ENCODE peak calls at places on chromosomes 5 and 9, in four cellular contexts. One of them, this sample, is unnamed.
A peak's percentile ranks its signal among the peaks of the same experiment; 100 is the strongest.

GRCh38 chr9:100087218-100087617 is 11.6 kb downstream of the ERP44 start:
- DNase-seq in activated T-helper 1 cell treated with anti-CD3 and anti-CD28 coated beads, Interleukin-12 subunit alpha, Interleukin-12 subunit beta, Interleukin-2, Interleukin-4 antibody, amounts not matched to agents 30 ng/mL and 10 ng/mL and 1 ng/mL, durations not matched to agents 14 hours and 24 hours and 36 hours: no peak
- DNase-seq in brain microvascular endothelial cell: peak; percentile 79
- DNase-seq in A673: no peak
- DNase-seq in this sample: no peak

GRCh38 chr5:54753034-54753433 is 232.4 kb downstream of the ESM1 start:
- DNase-seq in activated T-helper 1 cell treated with anti-CD3 and anti-CD28 coated beads, Interleukin-12 subunit alpha, Interleukin-12 subunit beta, Interleukin-2, Interleukin-4 antibody, amounts not matched to agents 30 ng/mL and 10 ng/mL and 1 ng/mL, durations not matched to agents 14 hours and 24 hours and 36 hours: peak; percentile 42
- DNase-seq in A673: no peak
- DNase-seq in brain microvascular endothelial cell: peak; percentile 72
- DNase-seq in this sample: peak; percentile 34

GRCh38 chr5:15105799-15106393 is 234.3 kb upstream of the ANKH start:
- DNase-seq in activated T-helper 1 cell treated with anti-CD3 and anti-CD28 coated beads, Interleukin-12 subunit alpha, Interleukin-12 subunit beta, Interleukin-2, Interleukin-4 antibody, amounts not matched to agents 30 ng/mL and 10 ng/mL and 1 ng/mL, durations not matched to agents 14 hours and 24 hours and 36 hours: peak; percentile 6
- DNase-seq in A673: peak; percentile 70
- DNase-seq in brain microvascular endothelial cell: peak; percentile 47
- DNase-seq in this sample: no peak

GRCh38 chr5:151085517-151086031 is 4.7 kb upstream of the TNIP1 start:
- DNase-seq in activated T-helper 1 cell treated with anti-CD3 and anti-CD28 coated beads, Interleukin-12 subunit alpha, Interleukin-12 subunit beta, Interleukin-2, Interleukin-4 antibody, amounts not matched to agents 30 ng/mL and 10 ng/mL and 1 ng/mL, durations not matched to agents 14 hours and 24 hours and 36 hours: peak; percentile 55
- DNase-seq in brain microvascular endothelial cell: no peak
- DNase-seq in A673: no peak
- DNase-seq in this sample: no peak

GRCh38 chr5:38756068-38756467 is 89.7 kb upstream of the OSMR start:
- DNase-seq in A673: no peak
- DNase-seq in activated T-helper 1 cell treated with anti-CD3 and anti-CD28 coated beads, Interleukin-12 subunit alpha, Interleukin-12 subunit beta, Interleukin-2, Interleukin-4 antibody, amounts not matched to agents 30 ng/mL and 10 ng/mL and 1 ng/mL, durations not matched to agents 14 hours and 24 hours and 36 hours: no peak
- DNase-seq in brain microvascular endothelial cell: no peak
- DNase-seq in this sample: no peak

GRCh38 chr5:61884242-61884855 is 421.7 kb upstream of the KIF2A start:
- DNase-seq in A673: no peak
- DNase-seq in brain microvascular endothelial cell: no peak
- DNase-seq in activated T-helper 1 cell treated with anti-CD3 and anti-CD28 coated beads, Interleukin-12 subunit alpha, Interleukin-12 subunit beta, Interleukin-2, Interleukin-4 antibody, amounts not matched to agents 30 ng/mL and 10 ng/mL and 1 ng/mL, durations not matched to agents 14 hours and 24 hours and 36 hours: no peak
- DNase-seq in this sample: no peak

GRCh38 chr5:108255468-108255867 is 126.4 kb downstream of the FBXL17 start:
- DNase-seq in A673: no peak
- DNase-seq in activated T-helper 1 cell treated with anti-CD3 and anti-CD28 coated beads, Interleukin-12 subunit alpha, Interleukin-12 subunit beta, Interleukin-2, Interleukin-4 antibody, amounts not matched to agents 30 ng/mL and 10 ng/mL and 1 ng/mL, durations not matched to agents 14 hours and 24 hours and 36 hours: no peak
- DNase-seq in brain microvascular endothelial cell: no peak
- DNase-seq in this sample: no peak

GRCh38 chr5:111472579-111472978 is 39.8 kb downstream of the STARD4 start:
- DNase-seq in activated T-helper 1 cell treated with anti-CD3 and anti-CD28 coated beads, Interleukin-12 subunit alpha, Interleukin-12 subunit beta, Interleukin-2, Interleukin-4 antibody, amounts not matched to agents 30 ng/mL and 10 ng/mL and 1 ng/mL, durations not matched to agents 14 hours and 24 hours and 36 hours: no peak
- DNase-seq in A673: no peak
- DNase-seq in brain microvascular endothelial cell: no peak
- DNase-seq in this sample: no peak

GRCh38 chr9:126673689-126674364 is 60.1 kb downstream of the LMX1B start:
- DNase-seq in brain microvascular endothelial cell: no peak
- DNase-seq in A673: no peak
- DNase-seq in activated T-helper 1 cell treated with anti-CD3 and anti-CD28 coated beads, Interleukin-12 subunit alpha, Interleukin-12 subunit beta, Interleukin-2, Interleukin-4 antibody, amounts not matched to agents 30 ng/mL and 10 ng/mL and 1 ng/mL, durations not matched to agents 14 hours and 24 hours and 36 hours: no peak
- DNase-seq in this sample: no peak

GRCh38 chr9:111994831-111995458 is 98.3 kb downstream of the UGCG start:
- DNase-seq in A673: no peak
- DNase-seq in brain microvascular endothelial cell: no peak
- DNase-seq in activated T-helper 1 cell treated with anti-CD3 and anti-CD28 coated beads, Interleukin-12 subunit alpha, Interleukin-12 subunit beta, Interleukin-2, Interleukin-4 antibody, amounts not matched to agents 30 ng/mL and 10 ng/mL and 1 ng/mL, durations not matched to agents 14 hours and 24 hours and 36 hours: no peak
- DNase-seq in this sample: no peak

GRCh38 chr9:82996931-82997330 is 66.0 kb downstream of the RASEF start:
- DNase-seq in A673: no peak
- DNase-seq in activated T-helper 1 cell treated with anti-CD3 and anti-CD28 coated beads, Interleukin-12 subunit alpha, Interleukin-12 subunit beta, Interleukin-2, Interleukin-4 antibody, amounts not matched to agents 30 ng/mL and 10 ng/mL and 1 ng/mL, durations not matched to agents 14 hours and 24 hours and 36 hours: no peak
- DNase-seq in brain microvascular endothelial cell: no peak
- DNase-seq in this sample: no peak

GRCh38 chr5:178351950-178352349 is 119.3 kb upstream of the PHYKPL start:
- DNase-seq in A673: no peak
- DNase-seq in activated T-helper 1 cell treated with anti-CD3 and anti-CD28 coated beads, Interleukin-12 subunit alpha, Interleukin-12 subunit beta, Interleukin-2, Interleukin-4 antibody, amounts not matched to agents 30 ng/mL and 10 ng/mL and 1 ng/mL, durations not matched to agents 14 hours and 24 hours and 36 hours: no peak
- DNase-seq in brain microvascular endothelial cell: no peak
- DNase-seq in this sample: no peak

GRCh38 chr5:39691993-39692392 is 267.2 kb upstream of the DAB2 start:
- DNase-seq in brain microvascular endothelial cell: no peak
- DNase-seq in A673: no peak
- DNase-seq in activated T-helper 1 cell treated with anti-CD3 and anti-CD28 coated beads, Interleukin-12 subunit alpha, Interleukin-12 subunit beta, Interleukin-2, Interleukin-4 antibody, amounts not matched to agents 30 ng/mL and 10 ng/mL and 1 ng/mL, durations not matched to agents 14 hours and 24 hours and 36 hours: no peak
- DNase-seq in this sample: no peak

GRCh38 chr9:127921592-127922120 is 4.8 kb upstream of the ST6GALNAC4 start:
- DNase-seq in brain microvascular endothelial cell: no peak
- DNase-seq in activated T-helper 1 cell treated with anti-CD3 and anti-CD28 coated beads, Interleukin-12 subunit alpha, Interleukin-12 subunit beta, Interleukin-2, Interleukin-4 antibody, amounts not matched to agents 30 ng/mL and 10 ng/mL and 1 ng/mL, durations not matched to agents 14 hours and 24 hours and 36 hours: peak; percentile 71
- DNase-seq in A673: peak; percentile 63
- DNase-seq in this sample: peak; percentile 69

GRCh38 chr5:178432421-178433272 is 157.5 kb downstream of the COL23A1 start:
- DNase-seq in brain microvascular endothelial cell: no peak
- DNase-seq in A673: no peak
- DNase-seq in activated T-helper 1 cell treated with anti-CD3 and anti-CD28 coated beads, Interleukin-12 subunit alpha, Interleukin-12 subunit beta, Interleukin-2, Interleukin-4 antibody, amounts not matched to agents 30 ng/mL and 10 ng/mL and 1 ng/mL, durations not matched to agents 14 hours and 24 hours and 36 hours: no peak
- DNase-seq in this sample: no peak